ENCODE peak calls at places on chromosome 16, in eight cellular contexts. F is IMR-90, C is uterus, S is left lung, V is heart right ventricle, X is neural progenitor cell, B is Peyer's patch, L is prostate gland. Q is an unnamed sample.
A peak's percentile ranks its signal among the peaks of the same experiment; 100 is the strongest.

GRCh38 chr16:68548947-68549346 is 9.9 kb downstream of the ZFP90 start:
- DNase-seq in V (no peak), B (no peak), C (no peak), L (no peak), X (no peak), S (no peak), F (no peak), Q (no peak)

GRCh38 chr16:67100569-67101300 is 9.0 kb upstream of the PHAF1 start:
- DNase-seq in S (no peak), B (no peak), C (no peak), F (peak; percentile 56), V (no peak), L (no peak), X (no peak), Q (no peak)

GRCh38 chr16:82638095-82638798 is 11.5 kb downstream of the CDH13 start:
- DNase-seq in F (peak; percentile 95), C (no peak), X (no peak), S (no peak), L (no peak), V (no peak), B (no peak), Q (no peak)

GRCh38 chr16:14354561-14355351 is 275.3 kb downstream of the PARN start:
- DNase-seq in V (no peak), F (peak; percentile 18), X (no peak), C (no peak), L (no peak), S (no peak), B (peak; percentile 52), Q (peak; percentile 17)

GRCh38 chr16:20899503-20900298 is 457 bp downstream of the DCUN1D3 start:
- DNase-seq in X (no peak), V (no peak), C (no peak), F (no peak), L (no peak), S (peak; percentile 79), B (no peak), Q (peak; percentile 74)

GRCh38 chr16:495127-495748 is 32.3 kb upstream of the CAPN15 start:
- DNase-seq in V (no peak), L (no peak), B (no peak), C (no peak), F (peak; percentile 27), S (peak; percentile 44), X (peak; percentile 42), Q (no peak)

GRCh38 chr16:68126395-68126794 is 41.2 kb downstream of the NFATC3 start:
- DNase-seq in C (no peak), L (no peak), B (no peak), F (no peak), S (no peak), V (no peak), X (no peak), Q (no peak)

GRCh38 chr16:31764103-31764502 is 109.5 kb upstream of the ZNF267 start:
- DNase-seq in L (no peak), S (no peak), X (no peak), F (no peak), C (no peak), V (no peak), B (no peak), Q (no peak)

GRCh38 chr16:17555176-17555575 is 84.4 kb upstream of the XYLT1 start:
- DNase-seq in X (no peak), F (peak; percentile 83), C (no peak), S (no peak), V (no peak), L (no peak), B (no peak), Q (no peak)

GRCh38 chr16:83990492-83990891 is 22.4 kb downstream of the NECAB2 start:
- DNase-seq in C (no peak), V (no peak), B (no peak), F (no peak), L (no peak), X (no peak), S (peak; percentile 48), Q (no peak)

GRCh38 chr16:86823895-86824671 is 245.7 kb downstream of the FOXL1 start:
- DNase-seq in L (no peak), X (no peak), C (no peak), S (no peak), B (no peak), V (no peak), F (peak; percentile 74), Q (no peak)

GRCh38 chr16:84268661-84269060 is 26.0 kb upstream of the WFDC1 start:
- DNase-seq in B (no peak), S (no peak), V (no peak), X (peak; percentile 12), L (no peak), F (no peak), C (no peak), Q (no peak)

GRCh38 chr16:55203570-55203969 is 120.4 kb upstream of the IRX6 start:
- DNase-seq in X (no peak), V (no peak), L (no peak), F (no peak), S (no peak), B (no peak), C (no peak), Q (no peak)

GRCh38 chr16:81610936-81611335 is 166.3 kb downstream of the CMIP start:
- DNase-seq in L (no peak), S (no peak), V (no peak), B (no peak), F (no peak), X (no peak), C (no peak), Q (no peak)

GRCh38 chr16:81611721-81612120 is 167.1 kb downstream of the CMIP start:
- DNase-seq in L (no peak), F (no peak), S (no peak), C (no peak), B (no peak), V (no peak), X (no peak), Q (no peak)

GRCh38 chr16:81608515-81609209 is 164.1 kb downstream of the CMIP start:
- DNase-seq in C (no peak), S (no peak), F (peak; percentile 65), V (no peak), L (no peak), B (peak; percentile 40), X (peak; percentile 32), Q (no peak)

GRCh38 chr16:81609323-81609892 is 164.8 kb downstream of the CMIP start:
- DNase-seq in X (no peak), L (no peak), B (no peak), V (no peak), F (no peak), S (no peak), C (no peak), Q (no peak)

GRCh38 chr16:81610144-81610842 is 165.7 kb downstream of the CMIP start:
- DNase-seq in C (peak; percentile 83), X (no peak), F (peak; percentile 84), B (no peak), S (no peak), V (peak; percentile 84), L (peak; percentile 43), Q (peak; percentile 56)
- H3K4me1 ChIP-seq in C (peaks cover 7% of the 10 kb centered on the region), X (peaks cover 7% of the 10 kb centered on the region), F (peaks cover 11% of the 10 kb centered on the region), B (peaks cover 30% of the 10 kb centered on the region), S (peaks cover 60% of the 10 kb centered on the region), V (peaks cover 64% of the 10 kb centered on the region), L (peaks cover 8% of the 10 kb centered on the region), Q (no peaks in the 10 kb centered on the region)

DNA sequence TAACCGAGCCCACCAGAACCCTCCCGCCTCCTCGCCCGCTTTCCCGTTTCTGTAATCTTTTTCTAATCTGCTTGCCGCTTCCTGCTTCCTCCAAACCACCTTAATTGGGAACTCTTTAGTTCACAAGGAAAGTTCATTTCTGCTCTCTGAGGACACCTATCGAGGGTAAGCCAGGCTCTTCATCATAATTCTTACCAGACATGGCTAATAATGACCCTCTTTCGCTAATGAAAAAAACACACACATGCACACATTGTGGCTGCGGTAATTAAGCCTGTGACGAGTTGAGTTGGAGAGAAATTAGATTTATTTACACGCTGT is 100.7 kb downstream of the ZNF423 start:
- DNase-seq in B (no peak), C (no peak), L (peak; percentile 16), S (no peak), V (no peak), F (peak; percentile 12), X (peak; percentile 75), Q (no peak)
- TF ChIP-seq CTCF in B (peak; percentile 40), C (peak; percentile 71), L (peak; percentile 46), S (peak; percentile 28), V (peak; percentile 36), F (peak; percentile 39), X (peak; percentile 49), Q (peak; percentile 13)

GRCh38 chr16:1674751-1675664 is 3.1 kb upstream of the JPT2 start:
- DNase-seq in F (peak; percentile 79), L (no peak), X (no peak), S (no peak), C (no peak), V (no peak), B (no peak), Q (no peak)

GRCh38 chr16:1678500-1679098 is 520 bp downstream of the JPT2 start:
- DNase-seq in S (no peak), V (peak; percentile 29), B (peak; percentile 20), X (peak; percentile 41), C (peak; percentile 31), L (peak; percentile 65), F (peak; percentile 24), Q (peak; percentile 64)

GRCh38 chr16:1677942-1678499 is at the start of gene JPT2:
- DNase-seq in C (peak; percentile 96), V (peak; percentile 97), F (peak; percentile 95), L (peak; percentile 99), B (peak; percentile 97), S (peak; percentile 97), X (peak; percentile 99), Q (peak; percentile 98)

GRCh38 chr16:1676661-1677060 is 1.4 kb upstream of the JPT2 start:
- DNase-seq in L (no peak), B (no peak), C (no peak), X (no peak), S (no peak), V (no peak), F (no peak), Q (no peak)

DNA sequence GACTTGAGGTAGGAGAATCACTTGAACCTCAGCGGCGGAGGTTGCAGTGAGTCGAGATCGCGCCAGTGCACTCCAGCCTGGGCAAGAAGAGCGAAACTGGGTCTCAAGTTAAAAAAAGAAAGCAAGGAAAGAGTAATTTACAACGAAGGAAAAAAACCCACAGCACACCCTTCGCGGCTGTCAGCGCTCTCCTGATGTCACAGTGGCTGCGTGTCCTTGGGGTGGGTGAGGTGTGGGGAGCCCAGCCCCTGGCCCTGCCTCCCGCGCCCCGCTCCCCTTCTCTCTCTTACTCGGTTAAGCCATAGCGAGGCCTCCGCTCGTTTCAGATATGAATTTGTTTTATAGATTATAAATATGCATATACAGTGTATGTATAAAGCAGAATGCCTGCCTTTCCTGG is 740 bp upstream of the JPT2 start:
- DNase-seq in X (peak; percentile 11), V (no peak), S (no peak), F (no peak), B (no peak), C (no peak), L (no peak), Q (peak; percentile 14)
- H3K4me3 ChIP-seq in X (peak overlapping the region; percentile 92), V (no peak overlapping the region), S (no peak overlapping the region), F (no peak overlapping the region), B (no peak overlapping the region), C (peak overlapping the region; percentile 18), L (peak overlapping the region; percentile 76), Q (no peak overlapping the region)

DNA sequence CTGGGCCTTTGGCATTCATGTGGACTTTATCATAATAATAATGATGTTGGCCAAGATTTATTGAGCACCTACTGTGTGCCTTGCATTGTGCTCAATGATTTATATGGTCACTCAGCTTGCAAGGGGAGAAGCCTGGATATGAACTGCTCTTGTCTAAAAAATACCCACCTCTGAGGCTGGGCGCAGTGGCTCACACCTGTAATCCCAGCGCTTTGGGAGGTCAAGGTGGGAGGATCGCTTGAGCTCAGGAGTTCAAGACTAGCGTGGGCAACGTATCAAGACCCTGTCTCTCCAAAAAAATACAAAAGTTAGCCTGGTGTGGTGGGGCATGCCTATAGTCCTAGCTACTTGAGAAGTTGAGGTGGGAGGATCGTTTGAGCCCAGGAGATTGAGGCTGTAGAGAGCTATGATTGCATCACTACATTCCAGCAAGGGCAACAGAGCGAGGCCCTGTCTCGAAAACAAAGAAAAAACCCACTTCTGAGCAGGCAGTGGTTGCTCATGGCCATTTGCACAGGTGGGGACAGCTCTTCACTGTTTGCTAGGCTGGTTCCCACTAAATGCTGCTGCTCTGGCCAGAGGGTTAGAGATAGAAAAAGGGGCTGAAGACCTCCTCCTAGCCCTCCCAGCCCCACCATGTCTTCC is 4.3 kb upstream of the ADGRG1 start:
- DNase-seq in F (peak; percentile 42), B (no peak), X (no peak), L (no peak), V (no peak), C (no peak), S (no peak), Q (no peak)
- H3K4me1 ChIP-seq in F (peaks cover 32% of the 10 kb centered on the region), B (peaks cover 42% of the 10 kb centered on the region), X (peaks cover 30% of the 10 kb centered on the region), L (peaks cover 18% of the 10 kb centered on the region), V (peaks cover 32% of the 10 kb centered on the region), C (peaks cover 20% of the 10 kb centered on the region), S (peaks cover 13% of the 10 kb centered on the region), Q (peaks cover 22% of the 10 kb centered on the region)